ENCODE peak calls at places on chromosomes 16 and 17, in five cellular contexts. P is MM.1S, J is psoas muscle, L is uterus, B is thoracic aorta. Z is an unnamed sample.

GRCh38 chr17:79905832-79906231 is 66.6 kb upstream of the CBX4 start:
- DNase-seq in P (no peak), J (no peak), L (no peak), B (no peak), Z (no peak)

GRCh38 chr17:64741038-64741641 is 79.0 kb upstream of the SMURF2 start:
- DNase-seq in P (no peak), J (no peak), L (no peak), B (no peak), Z (no peak)

GRCh38 chr16:88595921-88596320 is 25.7 kb downstream of the ZC3H18 start:
- DNase-seq in P (no peak), J (no peak), L (no peak), B (no peak), Z (no peak)

GRCh38 chr17:17191346-17191792 is 14.8 kb downstream of the PLD6 start:
- DNase-seq in P (no peak), J (peak), L (peak), B (no peak), Z (no peak)

GRCh38 chr16:30053376-30054015 is 12.1 kb upstream of the ALDOA start:
- DNase-seq in P (no peak), J (no peak), L (no peak), B (no peak), Z (no peak)

GRCh38 chr16:11689031-11689840 is 21.0 kb downstream of the SNN start:
- DNase-seq in P (peak), J (no peak), L (no peak), B (no peak), Z (peak)

GRCh38 chr16:85658504-85659326 is 30.0 kb downstream of the GINS2 start:
- DNase-seq in P (no peak), J (no peak), L (no peak), B (no peak), Z (no peak)

GRCh38 chr17:41687828-41688640 is 651 bp upstream of the EIF1 start:
- DNase-seq in P (peak), J (peak), L (peak), B (no peak), Z (no peak)

GRCh38 chr16:84361546-84361945 is 6.8 kb upstream of the ATP2C2 start:
- DNase-seq in P (no peak), J (no peak), L (no peak), B (no peak), Z (no peak)

GRCh38 chr16:85612191-85612800 is 826 bp upstream of the GSE1 start:
- DNase-seq in P (no peak), J (peak), L (peak), B (peak), Z (no peak)

GRCh38 chr17:69175812-69176517 is 34.3 kb upstream of the ABCA6 start:
- DNase-seq in P (no peak), J (no peak), L (no peak), B (no peak), Z (no peak)

GRCh38 chr16:81237282-81237681 is 1.2 kb upstream of the BCO1 start:
- DNase-seq in P (no peak), J (peak), L (peak), B (no peak), Z (no peak)

GRCh38 chr16:87604572-87605135 is 2.3 kb downstream of the JPH3 start:
- DNase-seq in P (no peak), J (no peak), L (no peak), B (no peak), Z (no peak)

GRCh38 chr17:13561606-13562270 is 40.0 kb downstream of the HS3ST3A1 start:
- DNase-seq in P (no peak), J (no peak), L (no peak), B (no peak), Z (no peak)

GRCh38 chr16:67311607-67312449 is 14.7 kb downstream of the KCTD19 start:
- DNase-seq in P (no peak), J (peak), L (peak), B (peak), Z (peak)

GRCh38 chr17:76497979-76498885 is 3.0 kb downstream of the RHBDF2 start:
- DNase-seq in P (no peak), J (peak), L (peak), B (peak), Z (no peak)

GRCh38 chr17:76495663-76496400 is 5.4 kb downstream of the RHBDF2 start:
- DNase-seq in P (no peak), J (no peak), L (no peak), B (no peak), Z (no peak)

GRCh38 chr17:76496464-76496863 is 4.8 kb downstream of the RHBDF2 start:
- DNase-seq in P (no peak), J (no peak), L (no peak), B (no peak), Z (no peak)

GRCh38 chr17:76498886-76499667 is 2.1 kb downstream of the RHBDF2 start:
- DNase-seq in P (no peak), J (no peak), L (no peak), B (no peak), Z (no peak)

DNA sequence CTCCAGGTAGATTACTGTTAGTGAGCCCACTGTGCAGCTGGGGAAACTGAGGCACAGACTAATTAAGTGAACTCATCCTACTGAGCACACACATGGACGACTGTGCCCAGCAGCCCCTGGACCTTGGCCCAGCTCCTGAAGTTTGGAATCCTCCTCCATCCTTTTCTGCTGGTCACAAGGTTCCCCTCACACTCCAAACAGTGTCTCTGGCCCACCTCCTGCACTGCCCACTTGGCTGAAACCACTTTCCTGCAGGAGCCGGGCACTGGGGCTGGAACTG is 3.6 kb downstream of the RHBDF2 start:
- DNase-seq in P (no peak), J (no peak), L (no peak), B (no peak), Z (no peak)
- H3K27ac ChIP-seq in P (no peak), J (peak), L (peak), B (peak), Z (no peak)

GRCh38 chr17:8075081-8075480 is 12.4 kb downstream of the ALOX12B start:
- DNase-seq in P (no peak), J (no peak), L (no peak), B (no peak), Z (no peak)

GRCh38 chr17:8072339-8072726 is 15.2 kb downstream of the ALOX12B start:
- DNase-seq in P (no peak), J (no peak), L (no peak), B (no peak), Z (no peak)

GRCh38 chr17:8071496-8071895 is 16.0 kb downstream of the ALOX12B start:
- DNase-seq in P (no peak), J (no peak), L (no peak), B (no peak), Z (no peak)

GRCh38 chr17:8073627-8074485 is 13.7 kb downstream of the ALOX12B start:
- DNase-seq in P (peak), J (peak), L (peak), B (no peak), Z (peak)

DNA sequence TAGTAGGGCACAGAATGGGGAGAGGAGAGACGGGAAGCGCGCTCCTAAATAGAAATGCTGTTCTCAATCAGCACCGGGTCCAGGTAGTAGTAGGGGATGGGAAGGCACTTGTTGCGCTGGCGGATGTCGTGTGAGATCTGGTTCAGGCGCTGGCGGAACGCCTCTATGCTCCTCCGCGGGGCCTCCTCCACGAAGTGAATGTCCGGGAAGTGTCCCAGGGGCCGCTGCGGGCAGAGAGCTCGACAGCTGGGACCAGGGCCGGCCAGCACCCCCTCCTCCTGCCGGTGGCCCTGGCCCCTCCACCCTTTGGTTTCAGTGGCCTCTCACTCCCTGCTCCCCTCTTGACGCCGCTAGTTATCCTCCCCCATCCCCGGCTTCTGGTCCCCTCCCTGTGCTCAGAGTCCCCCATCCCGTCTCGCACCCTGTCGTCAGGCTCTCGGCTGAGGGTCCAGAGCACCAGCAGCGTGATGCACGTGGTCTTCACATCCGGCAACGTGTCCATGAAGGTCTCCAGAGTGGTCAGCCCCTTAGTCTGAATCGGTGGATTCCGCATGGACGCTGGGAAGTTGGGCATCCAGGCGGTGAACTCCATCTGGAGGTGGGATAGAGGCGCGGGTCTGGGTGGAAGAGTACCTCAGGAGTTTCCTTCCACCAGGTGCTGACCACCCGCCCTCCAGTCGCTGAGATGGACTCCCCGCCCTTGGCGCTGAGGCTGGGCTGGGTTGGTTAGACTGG is 14.6 kb downstream of the ALOX12B start:
- DNase-seq in P (no peak), J (no peak), L (no peak), B (no peak), Z (no peak)
- H3K4me3 ChIP-seq in P (no peak), J (peak), L (no peak), B (peak), Z (no peak)

DNA sequence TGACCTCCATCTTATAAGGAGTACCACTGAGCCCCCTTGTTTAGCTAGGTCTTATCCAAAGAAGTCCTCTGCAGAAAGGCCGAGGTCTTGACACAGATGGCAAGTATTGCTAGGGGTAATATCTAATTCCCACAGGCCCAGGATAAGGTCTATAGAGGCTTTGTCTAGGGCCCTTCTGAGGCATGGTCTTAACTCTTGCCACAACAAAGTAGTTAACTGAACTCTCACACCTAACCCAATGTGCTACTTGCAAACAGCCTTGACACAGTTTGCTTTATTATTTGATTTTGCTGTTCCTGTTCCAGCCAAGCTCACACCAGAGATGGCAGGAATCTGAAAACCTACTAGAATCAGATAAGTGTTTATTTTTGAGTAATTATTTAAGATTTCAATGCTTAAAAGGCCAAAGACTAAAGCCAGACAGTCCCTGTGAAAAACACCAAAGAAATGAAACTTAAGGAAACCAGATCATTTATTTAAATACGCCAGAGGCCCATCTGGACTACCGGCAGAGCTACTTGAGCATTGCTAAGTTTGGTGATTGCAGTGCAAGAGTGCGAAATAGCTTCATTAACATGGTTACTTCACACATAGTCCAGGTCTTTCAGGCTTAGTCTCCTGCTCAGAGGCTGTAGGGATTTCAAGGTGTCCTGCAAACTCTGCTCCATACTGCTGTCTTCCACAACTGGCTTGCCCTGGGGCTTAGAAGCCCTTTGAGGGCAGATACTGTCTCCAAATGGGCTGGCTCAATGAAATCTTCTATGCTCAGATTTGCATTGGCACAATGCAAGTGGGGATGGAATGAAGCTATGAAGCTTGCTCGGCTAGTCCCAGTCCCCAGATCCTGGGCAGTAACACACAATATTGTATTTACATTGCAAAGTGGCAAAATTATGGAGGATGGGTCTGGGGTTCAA is 28.5 kb upstream of the SUPT4H1 start:
- DNase-seq in P (no peak), J (no peak), L (no peak), B (no peak), Z (no peak)
- H3K27ac ChIP-seq in P (no peak), J (no peak), L (no peak), B (no peak), Z (no peak)

DNA sequence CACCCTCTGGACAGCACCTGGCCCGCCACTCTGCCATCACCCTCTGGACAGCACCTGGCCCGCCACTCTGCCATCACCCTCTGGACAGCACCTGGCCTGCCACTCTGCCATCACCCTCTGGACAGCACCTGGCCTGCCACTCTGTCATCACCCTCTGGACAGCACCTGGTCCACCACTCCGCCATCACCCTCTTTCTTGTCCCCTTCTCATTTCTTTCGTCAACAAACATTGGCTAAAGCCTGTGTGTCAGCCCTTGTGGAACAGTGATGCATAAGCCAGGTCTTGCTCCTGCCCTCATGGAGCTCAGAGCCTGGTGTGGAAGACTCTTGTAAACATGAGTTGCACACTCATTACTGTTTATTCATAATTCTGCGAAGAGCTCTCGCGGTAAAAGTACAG is 31.2 kb downstream of the CDK5R1 start:
- DNase-seq in P (no peak), J (peak), L (no peak), B (no peak), Z (no peak)
- H3K4me3 ChIP-seq in P (no peak), J (no peak), L (no peak), B (no peak), Z (no peak)

GRCh38 chr17:74455025-74455585 is 11.3 kb upstream of the CD300A start:
- DNase-seq in P (no peak), J (no peak), L (no peak), B (no peak), Z (no peak)

GRCh38 chr17:74452841-74453661 is 13.4 kb upstream of the CD300A start:
- DNase-seq in P (no peak), J (no peak), L (no peak), B (no peak), Z (no peak)

GRCh38 chr17:74452027-74452840 is 14.2 kb upstream of the CD300A start:
- DNase-seq in P (no peak), J (no peak), L (no peak), B (no peak), Z (no peak)

GRCh38 chr17:74454197-74455024 is 12.0 kb upstream of the CD300A start:
- DNase-seq in P (no peak), J (peak), L (peak), B (peak), Z (peak)

DNA sequence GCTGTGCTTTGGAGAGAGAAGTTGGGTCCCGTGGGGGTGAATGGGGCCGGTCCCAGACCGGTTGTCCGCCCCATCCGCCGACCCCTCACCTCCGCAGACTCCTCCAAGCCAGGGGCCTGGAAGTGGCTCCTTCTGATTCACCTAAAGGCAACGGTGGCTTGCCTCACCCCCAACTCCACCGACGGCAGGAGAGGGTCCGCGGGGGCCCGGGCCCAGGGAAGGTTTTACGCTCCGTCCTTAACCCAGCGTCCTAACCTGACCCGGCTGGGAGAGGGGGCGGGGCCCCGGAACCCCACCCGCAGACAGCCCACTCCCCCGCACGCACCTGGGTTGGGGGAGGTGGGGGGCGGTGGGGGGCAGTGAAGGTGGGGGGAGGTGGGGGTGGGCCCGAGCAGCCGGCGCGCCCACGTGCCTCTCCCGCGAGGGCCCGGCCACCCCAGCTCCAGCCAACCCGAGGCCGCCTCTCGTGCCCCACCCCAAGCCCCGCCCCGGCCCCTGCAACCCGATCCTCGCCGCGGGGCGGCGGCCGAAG is 12.7 kb upstream of the CD300A start:
- DNase-seq in P (peak), J (no peak), L (no peak), B (no peak), Z (peak)
- H3K27ac ChIP-seq in P (no peak), J (peak), L (peak), B (peak), Z (no peak)

DNA sequence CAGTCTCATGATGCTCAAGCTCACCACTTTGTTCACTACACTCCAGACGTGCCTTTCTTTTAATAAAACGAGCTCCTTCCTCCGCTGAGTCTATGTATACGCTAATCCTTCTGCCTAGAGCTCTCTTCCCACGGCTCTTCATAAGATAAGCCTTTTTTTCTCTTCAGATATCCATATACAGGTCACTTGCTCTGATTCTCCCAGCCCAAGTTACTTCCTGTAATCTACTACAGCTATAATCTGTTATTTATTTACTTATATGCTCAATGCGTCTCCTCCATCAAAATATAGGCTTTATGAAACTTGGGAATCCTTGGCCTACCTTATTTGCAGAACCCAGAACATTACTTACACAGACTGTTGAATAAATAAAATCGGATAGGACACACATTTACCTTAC is 17.4 kb downstream of the C16orf87 start:
- DNase-seq in P (no peak), J (no peak), L (no peak), B (no peak), Z (no peak)
- H3K4me3 ChIP-seq in P (no peak), J (no peak), L (no peak), B (no peak), Z (no peak)

GRCh38 chr17:29707212-29707571 is 84.5 kb upstream of the CORO6 start:
- DNase-seq in P (peak), J (no peak), L (no peak), B (no peak), Z (peak)
- H3K27ac ChIP-seq in P (peak), J (peak), L (no peak), B (peak), Z (peak)

Z was measured in CD4-positive, CD25-positive, alpha-beta regulatory T cell.